ENCODE peak calls at places on chromosomes 1 and 21, in five cellular contexts. One of them, this sample, is unnamed. For H3K4me1, the result is how much of the 10 kb centered on the place peaks cover.

GRCh38 chr21:37200641-37201480 is 66.3 kb downstream of the VPS26C start:
- DNase-seq in PC-3: no peak
- DNase-seq in BE2C: no peak
- DNase-seq in stomach: no peak
- DNase-seq in thyroid gland: no peak
- DNase-seq in this sample: no peak

GRCh38 chr1:26469558-26469957 is 2.7 kb upstream of the HMGN2 start:
- DNase-seq in PC-3: no peak
- DNase-seq in BE2C: no peak
- DNase-seq in stomach: no peak
- DNase-seq in thyroid gland: no peak
- DNase-seq in this sample: no peak

GRCh38 chr1:173525936-173526335 is 48.8 kb downstream of the PRDX6 start:
- DNase-seq in PC-3: no peak
- DNase-seq in BE2C: no peak
- DNase-seq in stomach: no peak
- DNase-seq in thyroid gland: no peak
- DNase-seq in this sample: no peak

GRCh38 chr1:66073357-66073756 is 280.7 kb downstream of the PDE4B start:
- DNase-seq in PC-3: no peak
- DNase-seq in BE2C: no peak
- DNase-seq in stomach: no peak
- DNase-seq in thyroid gland: no peak
- DNase-seq in this sample: no peak

GRCh38 chr21:36615274-36615964 is 83.5 kb upstream of the SIM2 start:
- DNase-seq in PC-3: peak
- DNase-seq in BE2C: no peak
- DNase-seq in stomach: no peak
- DNase-seq in thyroid gland: no peak
- DNase-seq in this sample: no peak

GRCh38 chr1:89179343-89179742 is 3.5 kb upstream of the GBP7 start:
- DNase-seq in PC-3: peak
- DNase-seq in BE2C: no peak
- DNase-seq in stomach: no peak
- DNase-seq in thyroid gland: no peak
- DNase-seq in this sample: no peak

GRCh38 chr1:12438349-12438924 is 179.6 kb downstream of the DHRS3 start:
- DNase-seq in PC-3: peak
- DNase-seq in BE2C: no peak
- DNase-seq in stomach: no peak
- DNase-seq in thyroid gland: no peak
- DNase-seq in this sample: no peak

GRCh38 chr1:106755682-106756406 is 300.6 kb upstream of the PRMT6 start:
- DNase-seq in PC-3: peak
- DNase-seq in BE2C: no peak
- DNase-seq in stomach: no peak
- DNase-seq in thyroid gland: no peak
- DNase-seq in this sample: peak

GRCh38 chr1:200889571-200889970 is 5.1 kb upstream of the INAVA start:
- DNase-seq in PC-3: peak
- DNase-seq in BE2C: no peak
- DNase-seq in stomach: no peak
- DNase-seq in thyroid gland: no peak
- DNase-seq in this sample: no peak

GRCh38 chr1:10761503-10762152 is 34.8 kb downstream of the CASZ1 start:
- DNase-seq in PC-3: peak
- DNase-seq in BE2C: no peak
- DNase-seq in stomach: peak
- DNase-seq in thyroid gland: peak
- DNase-seq in this sample: no peak

GRCh38 chr1:184691719-184692324 is 62.8 kb downstream of the EDEM3 start:
- DNase-seq in PC-3: peak
- DNase-seq in BE2C: peak
- DNase-seq in stomach: no peak
- DNase-seq in thyroid gland: no peak
- DNase-seq in this sample: peak

GRCh38 chr1:44547837-44548236 is 126.4 kb downstream of the TMEM53 start:
- DNase-seq in PC-3: no peak
- DNase-seq in BE2C: no peak
- DNase-seq in stomach: no peak
- DNase-seq in thyroid gland: no peak
- DNase-seq in this sample: no peak

DNA sequence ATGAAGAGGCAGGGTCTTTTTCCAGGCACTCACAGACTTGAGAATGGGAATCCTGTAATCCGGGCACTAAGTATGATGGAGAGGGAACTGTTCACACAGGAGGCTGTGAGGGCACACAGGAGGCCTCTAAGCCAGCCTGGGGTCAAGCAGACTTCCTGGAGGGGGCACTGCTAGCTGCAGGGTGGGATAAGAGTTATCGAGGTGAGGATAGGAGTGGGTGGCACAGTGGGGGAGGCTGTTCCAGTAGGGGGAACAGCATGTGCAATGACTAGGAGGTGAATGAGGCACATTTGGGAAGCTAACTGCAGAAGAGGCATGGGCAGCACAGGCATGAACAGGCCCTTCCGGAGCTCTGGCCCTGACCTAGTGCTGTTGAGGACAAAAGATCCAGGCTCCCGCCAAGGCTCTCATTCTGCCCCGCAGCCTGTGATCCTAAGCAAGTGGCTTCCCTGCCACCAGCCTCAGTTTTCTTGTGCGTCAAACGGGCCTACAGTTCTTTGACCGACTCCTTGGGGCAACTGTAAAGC is 216.7 kb downstream of the TRABD2B start:
- DNase-seq in PC-3: no peak
- DNase-seq in BE2C: no peak
- DNase-seq in stomach: no peak
- DNase-seq in thyroid gland: no peak
- DNase-seq in this sample: no peak
- TF ChIP-seq CTCF in PC-3: no peak
- TF ChIP-seq CTCF in BE2C: no peak
- TF ChIP-seq CTCF in stomach: no peak
- TF ChIP-seq CTCF in thyroid gland: no peak
- TF ChIP-seq CTCF in this sample: no peak

GRCh38 chr1:234613992-234614584 is 4.1 kb upstream of the IRF2BP2 start:
- DNase-seq in PC-3: no peak
- DNase-seq in BE2C: no peak
- DNase-seq in stomach: no peak
- DNase-seq in thyroid gland: no peak
- DNase-seq in this sample: no peak

GRCh38 chr1:234612352-234613127 is 2.6 kb upstream of the IRF2BP2 start:
- DNase-seq in PC-3: peak
- DNase-seq in BE2C: peak
- DNase-seq in stomach: peak
- DNase-seq in thyroid gland: peak
- DNase-seq in this sample: peak

GRCh38 chr1:234611153-234611798 is 1.3 kb upstream of the IRF2BP2 start:
- DNase-seq in PC-3: peak
- DNase-seq in BE2C: peak
- DNase-seq in stomach: no peak
- DNase-seq in thyroid gland: no peak
- DNase-seq in this sample: peak

GRCh38 chr1:234611799-234612351 is 1.9 kb upstream of the IRF2BP2 start:
- DNase-seq in PC-3: no peak
- DNase-seq in BE2C: peak
- DNase-seq in stomach: peak
- DNase-seq in thyroid gland: peak
- DNase-seq in this sample: no peak

GRCh38 chr1:234613128-234613875 is 3.3 kb upstream of the IRF2BP2 start:
- DNase-seq in PC-3: no peak
- DNase-seq in BE2C: no peak
- DNase-seq in stomach: no peak
- DNase-seq in thyroid gland: no peak
- DNase-seq in this sample: peak
- H3K4me1 ChIP-seq in PC-3: under half
- H3K4me1 ChIP-seq in BE2C: under half
- H3K4me1 ChIP-seq in stomach: under half
- H3K4me1 ChIP-seq in thyroid gland: half or more
- H3K4me1 ChIP-seq in this sample: under half

DNA sequence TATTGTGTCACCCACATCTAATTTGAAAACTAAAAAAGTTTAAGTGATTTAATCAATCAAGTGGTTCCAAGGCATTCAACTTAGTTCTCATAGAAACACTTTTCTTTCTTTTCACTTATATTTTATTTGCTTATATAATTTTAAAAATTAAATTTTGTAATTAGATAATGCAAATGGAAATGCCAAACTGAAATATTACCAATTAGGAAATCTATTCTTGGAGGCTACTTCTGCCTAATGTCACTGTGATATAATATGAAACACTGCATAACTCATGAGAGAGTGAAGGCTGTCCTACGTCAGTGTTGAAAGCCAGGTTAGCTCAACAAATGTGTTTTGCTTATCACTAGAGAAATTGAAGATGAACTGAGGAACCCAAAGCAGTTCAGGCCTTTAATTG is 18.3 kb upstream of the SHCBP1L start:
- DNase-seq in PC-3: no peak
- DNase-seq in BE2C: no peak
- DNase-seq in stomach: no peak
- DNase-seq in thyroid gland: no peak
- DNase-seq in this sample: no peak
- TF ChIP-seq CTCF in PC-3: no peak
- TF ChIP-seq CTCF in BE2C: no peak
- TF ChIP-seq CTCF in stomach: no peak
- TF ChIP-seq CTCF in thyroid gland: no peak
- TF ChIP-seq CTCF in this sample: no peak

GRCh38 chr1:52532732-52533327 is 20.1 kb downstream of the TUT4 start:
- DNase-seq in PC-3: no peak
- DNase-seq in BE2C: no peak
- DNase-seq in stomach: no peak
- DNase-seq in thyroid gland: no peak
- DNase-seq in this sample: no peak

GRCh38 chr1:52530563-52531144 is 22.2 kb downstream of the TUT4 start:
- DNase-seq in PC-3: no peak
- DNase-seq in BE2C: no peak
- DNase-seq in stomach: no peak
- DNase-seq in thyroid gland: no peak
- DNase-seq in this sample: no peak

GRCh38 chr1:52532247-52532646 is 20.6 kb downstream of the TUT4 start:
- DNase-seq in PC-3: no peak
- DNase-seq in BE2C: no peak
- DNase-seq in stomach: no peak
- DNase-seq in thyroid gland: no peak
- DNase-seq in this sample: no peak

GRCh38 chr1:52533710-52534109 is 19.2 kb downstream of the TUT4 start:
- DNase-seq in PC-3: no peak
- DNase-seq in BE2C: no peak
- DNase-seq in stomach: no peak
- DNase-seq in thyroid gland: no peak
- DNase-seq in this sample: no peak

DNA sequence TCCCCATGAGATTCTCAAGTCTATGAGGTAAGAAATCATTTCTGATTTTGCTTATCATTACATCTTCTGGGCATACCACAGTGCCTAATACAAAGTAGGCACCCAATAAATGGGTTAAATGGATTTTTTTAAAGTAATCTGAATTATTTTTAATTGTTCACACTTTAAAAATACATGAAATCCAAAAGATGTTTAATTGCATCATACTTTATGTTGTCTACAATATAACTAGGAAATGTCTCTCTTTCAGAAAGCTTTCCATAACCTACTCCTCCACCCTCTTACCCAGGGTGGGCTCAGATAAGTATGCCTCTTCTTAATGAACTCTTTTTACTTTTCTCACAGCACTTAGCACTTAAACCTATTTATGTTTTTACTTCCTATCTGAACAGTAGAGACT is 21.4 kb downstream of the TUT4 start:
- DNase-seq in PC-3: no peak
- DNase-seq in BE2C: no peak
- DNase-seq in stomach: no peak
- DNase-seq in thyroid gland: no peak
- DNase-seq in this sample: no peak
- H3K4me1 ChIP-seq in PC-3: under half
- H3K4me1 ChIP-seq in BE2C: under half
- H3K4me1 ChIP-seq in stomach: under half
- H3K4me1 ChIP-seq in thyroid gland: under half
- H3K4me1 ChIP-seq in this sample: under half

This sample was measured in foreskin keratinocyte.